ENCODE peak calls at places on chromosomes 6 and 20, in seven cellular contexts. E is IMR-90, K is adrenal gland, H is fibroblast of lung, S is mammary epithelial cell, F is small intestine, R is aorta. U is an unnamed sample.

GRCh38 chr6:39357998-39358686 is 35.6 kb upstream of the KCNK16 start:
- DNase-seq in K (peak; percentile 51), F (peak; percentile 27), E (peak; percentile 59), S (peak; percentile 51), R (no peak), H (peak; percentile 44), U (no peak)

GRCh38 chr20:3751664-3752385 is 15.7 kb downstream of the ADISSP start:
- DNase-seq in H (peak; percentile 31), F (peak; percentile 72), R (peak; percentile 89), E (no peak), K (peak; percentile 70), S (no peak), U (peak; percentile 53)

GRCh38 chr6:42390228-42390934 is 61.3 kb downstream of the TRERF1 start:
- DNase-seq in R (no peak), K (no peak), H (no peak), E (no peak), S (no peak), F (peak; percentile 54), U (no peak)

GRCh38 chr6:89956182-89956581 is 61.9 kb downstream of the GJA10 start:
- DNase-seq in R (no peak), F (no peak), K (no peak), E (no peak), S (no peak), H (no peak), U (no peak)

GRCh38 chr6:96162711-96163120 is 146.9 kb downstream of the FUT9 start:
- DNase-seq in R (no peak), S (no peak), E (no peak), K (no peak), H (peak; percentile 46), F (no peak), U (no peak)

GRCh38 chr6:24445704-24446103 is 43.0 kb downstream of the MRS2 start:
- DNase-seq in F (no peak), S (no peak), H (no peak), E (no peak), R (no peak), K (no peak), U (no peak)

GRCh38 chr6:157911278-157911677 is 70.4 kb upstream of the SYNJ2 start:
- DNase-seq in S (no peak), K (no peak), E (no peak), H (no peak), R (no peak), F (no peak), U (no peak)

GRCh38 chr20:32570401-32571190 is 14.5 kb downstream of the NOL4L start:
- DNase-seq in S (no peak), H (no peak), R (no peak), K (no peak), E (no peak), F (no peak), U (no peak)

GRCh38 chr20:41004561-41005360 is 23.9 kb upstream of the TOP1 start:
- DNase-seq in E (peak; percentile 44), K (no peak), H (peak; percentile 43), R (no peak), F (peak; percentile 43), S (peak; percentile 71), U (no peak)

GRCh38 chr6:10847684-10848083 is 9.3 kb upstream of the MAK start:
- DNase-seq in S (no peak), F (no peak), E (no peak), H (no peak), R (no peak), K (no peak), U (no peak)

GRCh38 chr6:167856474-167856873 is 29.8 kb downstream of the AFDN start:
- DNase-seq in H (no peak), R (no peak), F (no peak), E (no peak), S (no peak), K (no peak), U (no peak)

GRCh38 chr6:157561929-157562810 is 181.2 kb downstream of the ZDHHC14 start:
- DNase-seq in S (no peak), H (no peak), E (no peak), F (peak; percentile 36), R (no peak), K (no peak), U (no peak)

GRCh38 chr6:35487653-35488516 is 9.0 kb downstream of the TEAD3 start:
- DNase-seq in K (no peak), F (peak; percentile 51), R (no peak), H (peak; percentile 75), S (peak; percentile 52), E (peak; percentile 54), U (no peak)

GRCh38 chr20:56422131-56422823 is 10.2 kb downstream of the CASS4 start:
- DNase-seq in H (peak; percentile 91), S (peak; percentile 55), E (peak; percentile 88), R (no peak), K (no peak), F (no peak), U (no peak)

GRCh38 chr6:9204171-9204570 is 768.8 kb upstream of the SLC35B3 start:
- DNase-seq in K (peak; percentile 66), F (no peak), R (no peak), E (peak; percentile 64), S (peak; percentile 75), H (peak; percentile 81), U (no peak)

GRCh38 chr6:70369332-70369950 is 43.9 kb upstream of the FAM135A start:
- DNase-seq in R (peak; percentile 86), F (peak; percentile 77), S (peak; percentile 71), H (peak; percentile 50), E (peak; percentile 68), K (peak; percentile 64), U (peak; percentile 42)

GRCh38 chr6:2977799-2978558 is 6.6 kb upstream of the SERPINB6 start:
- DNase-seq in R (no peak), H (no peak), E (no peak), K (no peak), F (no peak), S (no peak), U (no peak)

GRCh38 chr6:157990321-157991066 is 8.8 kb downstream of the SYNJ2 start:
- DNase-seq in S (no peak), E (no peak), K (no peak), H (peak; percentile 33), R (no peak), F (no peak), U (no peak)

GRCh38 chr20:10877345-10877744 is 203.5 kb upstream of the JAG1 start:
- DNase-seq in E (no peak), S (no peak), F (no peak), R (peak; percentile 74), K (no peak), H (no peak), U (no peak)

GRCh38 chr6:107718341-107718740 is 105.8 kb downstream of the SCML4 start:
- DNase-seq in F (no peak), K (no peak), H (no peak), R (no peak), E (no peak), S (no peak), U (no peak)

GRCh38 chr6:55822815-55823214 is 52.6 kb downstream of the BMP5 start:
- DNase-seq in F (no peak), E (peak; percentile 43), H (peak; percentile 69), S (peak; percentile 54), R (no peak), K (no peak), U (no peak)

GRCh38 chr6:6851059-6851658 is 256.6 kb upstream of the RREB1 start:
- DNase-seq in S (peak; percentile 76), F (peak; percentile 88), H (peak; percentile 94), K (peak; percentile 90), E (peak; percentile 97), R (no peak), U (no peak)

GRCh38 chr6:108193120-108193519 is 27.3 kb downstream of the NR2E1 start:
- DNase-seq in F (no peak), R (no peak), E (no peak), H (no peak), S (no peak), K (no peak), U (no peak)

GRCh38 chr6:98416027-98416426 is 418.3 kb upstream of the POU3F2 start:
- DNase-seq in K (no peak), H (no peak), R (no peak), F (no peak), S (no peak), E (no peak), U (no peak)

GRCh38 chr6:134247271-134247833 is 70.6 kb downstream of the SGK1 start:
- DNase-seq in K (peak; percentile 60), H (no peak), E (no peak), F (no peak), S (peak; percentile 78), R (no peak), U (peak; percentile 38)

GRCh38 chr6:116572162-116572561 is 858 bp downstream of the RWDD1 start:
- DNase-seq in S (peak; percentile 23), R (no peak), H (peak; percentile 43), F (peak; percentile 69), E (peak; percentile 55), K (peak; percentile 34), U (no peak)

GRCh38 chr6:22251331-22251730 is 45.5 kb downstream of the PRL start:
- DNase-seq in H (peak; percentile 78), E (peak; percentile 75), S (peak; percentile 66), R (no peak), K (no peak), F (no peak), U (no peak)

GRCh38 chr20:49584418-49585382 is 16.8 kb upstream of the PTGIS start:
- DNase-seq in F (peak; percentile 80), S (no peak), H (no peak), R (no peak), E (no peak), K (no peak), U (no peak)
- H3K9me3 ChIP-seq in F (no peaks in the 10 kb centered on the region), S (peaks cover 8% of the 10 kb centered on the region), H (no peaks in the 10 kb centered on the region), R (no peaks in the 10 kb centered on the region), E (peaks cover 11% of the 10 kb centered on the region), K (no peaks in the 10 kb centered on the region), U (no peaks in the 10 kb centered on the region)

GRCh38 chr6:129108337-129108736 is 225.4 kb downstream of the LAMA2 start:
- DNase-seq in F (no peak), E (no peak), R (no peak), S (no peak), K (no peak), H (no peak), U (no peak)
- H3K9me3 ChIP-seq in F (no peaks in the 10 kb centered on the region), E (no peaks in the 10 kb centered on the region), R (no peaks in the 10 kb centered on the region), S (no peaks in the 10 kb centered on the region), K (no peaks in the 10 kb centered on the region), H (no peaks in the 10 kb centered on the region), U (no peaks in the 10 kb centered on the region)

DNA sequence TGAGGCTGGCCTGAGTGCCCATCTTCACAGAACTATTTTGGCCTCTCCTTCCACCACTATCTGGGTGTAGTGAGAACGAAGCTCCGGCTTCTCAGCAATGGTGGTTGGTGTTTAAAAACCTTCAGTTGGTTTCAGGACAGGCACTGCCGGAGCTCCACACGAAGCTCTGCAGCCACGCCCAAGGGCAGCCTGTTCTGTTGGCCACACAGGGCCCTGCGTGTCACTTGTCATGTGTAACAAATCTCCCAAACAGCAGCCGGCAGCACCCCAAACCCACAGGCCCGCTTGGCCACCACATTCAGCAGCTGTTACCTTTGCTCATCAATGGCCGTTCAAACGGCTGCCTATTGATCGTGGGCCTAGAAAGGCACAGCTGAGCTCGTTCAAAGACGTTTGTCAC is 97.5 kb downstream of the ERMARD start:
- DNase-seq in E (no peak), H (no peak), K (no peak), R (no peak), S (no peak), F (no peak), U (no peak)
- H3K9me3 ChIP-seq in E (peaks cover 19% of the 10 kb centered on the region), H (no peaks in the 10 kb centered on the region), K (no peaks in the 10 kb centered on the region), R (no peaks in the 10 kb centered on the region), S (no peaks in the 10 kb centered on the region), F (no peaks in the 10 kb centered on the region), U (no peaks in the 10 kb centered on the region)

DNA sequence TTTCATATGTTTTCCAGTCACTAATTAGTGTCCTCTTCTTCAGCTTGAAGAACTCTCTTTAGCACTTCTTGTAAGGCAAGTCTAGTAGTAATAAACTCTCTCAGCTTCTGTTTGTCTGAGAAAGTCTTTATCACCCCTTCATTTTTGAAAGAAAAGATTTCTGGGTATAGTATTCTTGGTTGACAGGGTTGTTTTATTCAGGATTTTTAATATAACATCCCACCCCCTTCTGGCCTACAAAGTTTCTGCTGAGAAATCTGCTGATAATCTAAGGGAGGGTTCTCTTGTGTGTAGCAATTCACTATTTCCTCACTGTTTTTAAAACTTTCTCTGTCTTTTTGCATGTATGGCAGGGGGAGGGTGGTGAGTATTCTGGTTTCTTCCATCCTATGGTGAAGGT is 9.6 kb upstream of the WFDC11 start:
- DNase-seq in K (no peak), H (no peak), S (no peak), E (no peak), F (no peak), R (no peak), U (no peak)
- H3K9me3 ChIP-seq in K (no peaks in the 10 kb centered on the region), H (no peaks in the 10 kb centered on the region), S (no peaks in the 10 kb centered on the region), E (no peaks in the 10 kb centered on the region), F (peaks cover 2% of the 10 kb centered on the region), R (peaks cover 14% of the 10 kb centered on the region), U (peaks cover 4% of the 10 kb centered on the region)